ENCODE peak calls at places on chromosomes 6 and 20, in eight cellular contexts. One of them, this sample, is unnamed.

GRCh38 chr6:2938632-2939083 is 32.7 kb downstream of the SERPINB6 start:
- DNase-seq in PC-3: peak
- DNase-seq in brain microvascular endothelial cell: no peak
- DNase-seq in CD4-positive, alpha-beta T cell: no peak
- DNase-seq in thoracic aorta: no peak
- DNase-seq in A549: peak
- DNase-seq in choroid plexus epithelial cell: no peak
- DNase-seq in fibroblast of mammary gland: no peak
- DNase-seq in this sample: peak

GRCh38 chr20:2604506-2604835 is 48.0 kb upstream of the NOP56 start:
- DNase-seq in PC-3: no peak
- DNase-seq in brain microvascular endothelial cell: no peak
- DNase-seq in CD4-positive, alpha-beta T cell: no peak
- DNase-seq in thoracic aorta: no peak
- DNase-seq in A549: no peak
- DNase-seq in choroid plexus epithelial cell: no peak
- DNase-seq in fibroblast of mammary gland: no peak
- DNase-seq in this sample: no peak

GRCh38 chr20:7003598-7003997 is 236.1 kb downstream of the BMP2 start:
- DNase-seq in PC-3: peak
- DNase-seq in brain microvascular endothelial cell: no peak
- DNase-seq in CD4-positive, alpha-beta T cell: no peak
- DNase-seq in thoracic aorta: no peak
- DNase-seq in A549: no peak
- DNase-seq in choroid plexus epithelial cell: peak
- DNase-seq in fibroblast of mammary gland: no peak
- DNase-seq in this sample: peak

GRCh38 chr6:109296305-109296915 is 85.9 kb downstream of the CD164 start:
- DNase-seq in PC-3: peak
- DNase-seq in brain microvascular endothelial cell: no peak
- DNase-seq in CD4-positive, alpha-beta T cell: no peak
- DNase-seq in thoracic aorta: no peak
- DNase-seq in A549: peak
- DNase-seq in choroid plexus epithelial cell: no peak
- DNase-seq in fibroblast of mammary gland: no peak
- DNase-seq in this sample: no peak

GRCh38 chr20:47156431-47156841 is 200.1 kb downstream of the ZMYND8 start:
- DNase-seq in PC-3: no peak
- DNase-seq in brain microvascular endothelial cell: no peak
- DNase-seq in CD4-positive, alpha-beta T cell: no peak
- DNase-seq in thoracic aorta: no peak
- DNase-seq in A549: no peak
- DNase-seq in choroid plexus epithelial cell: no peak
- DNase-seq in fibroblast of mammary gland: no peak
- DNase-seq in this sample: no peak

GRCh38 chr20:41030536-41031242 is 2.1 kb downstream of the TOP1 start:
- DNase-seq in PC-3: peak
- DNase-seq in brain microvascular endothelial cell: no peak
- DNase-seq in CD4-positive, alpha-beta T cell: no peak
- DNase-seq in thoracic aorta: no peak
- DNase-seq in A549: no peak
- DNase-seq in choroid plexus epithelial cell: peak
- DNase-seq in fibroblast of mammary gland: peak
- DNase-seq in this sample: peak

GRCh38 chr6:115133790-115134189 is 791.0 kb upstream of the HS3ST5 start:
- DNase-seq in PC-3: no peak
- DNase-seq in brain microvascular endothelial cell: no peak
- DNase-seq in CD4-positive, alpha-beta T cell: no peak
- DNase-seq in thoracic aorta: no peak
- DNase-seq in A549: no peak
- DNase-seq in choroid plexus epithelial cell: no peak
- DNase-seq in fibroblast of mammary gland: no peak
- DNase-seq in this sample: peak

GRCh38 chr20:63497138-63497945 is 1.5 kb downstream of the EEF1A2 start:
- DNase-seq in PC-3: no peak
- DNase-seq in brain microvascular endothelial cell: no peak
- DNase-seq in CD4-positive, alpha-beta T cell: no peak
- DNase-seq in thoracic aorta: no peak
- DNase-seq in A549: no peak
- DNase-seq in choroid plexus epithelial cell: no peak
- DNase-seq in fibroblast of mammary gland: no peak
- DNase-seq in this sample: no peak

GRCh38 chr6:14722001-14722567 is 523.8 kb upstream of the JARID2 start:
- DNase-seq in PC-3: no peak
- DNase-seq in brain microvascular endothelial cell: no peak
- DNase-seq in CD4-positive, alpha-beta T cell: no peak
- DNase-seq in thoracic aorta: no peak
- DNase-seq in A549: no peak
- DNase-seq in choroid plexus epithelial cell: no peak
- DNase-seq in fibroblast of mammary gland: no peak
- DNase-seq in this sample: no peak

GRCh38 chr6:41372526-41373366 is 37.3 kb downstream of the NCR2 start:
- DNase-seq in PC-3: no peak
- DNase-seq in brain microvascular endothelial cell: no peak
- DNase-seq in CD4-positive, alpha-beta T cell: no peak
- DNase-seq in thoracic aorta: no peak
- DNase-seq in A549: no peak
- DNase-seq in choroid plexus epithelial cell: peak
- DNase-seq in fibroblast of mammary gland: no peak
- DNase-seq in this sample: no peak

GRCh38 chr6:158789115-158789917 is 29.9 kb downstream of the EZR start:
- DNase-seq in PC-3: no peak
- DNase-seq in brain microvascular endothelial cell: no peak
- DNase-seq in CD4-positive, alpha-beta T cell: peak
- DNase-seq in thoracic aorta: no peak
- DNase-seq in A549: no peak
- DNase-seq in choroid plexus epithelial cell: no peak
- DNase-seq in fibroblast of mammary gland: no peak
- DNase-seq in this sample: no peak

GRCh38 chr20:2700913-2701620 is 8.5 kb downstream of the EBF4 start:
- DNase-seq in PC-3: no peak
- DNase-seq in brain microvascular endothelial cell: no peak
- DNase-seq in CD4-positive, alpha-beta T cell: no peak
- DNase-seq in thoracic aorta: no peak
- DNase-seq in A549: no peak
- DNase-seq in choroid plexus epithelial cell: no peak
- DNase-seq in fibroblast of mammary gland: no peak
- DNase-seq in this sample: no peak

GRCh38 chr6:4344317-4344899 is 209.0 kb upstream of the ECI2 start:
- DNase-seq in PC-3: peak
- DNase-seq in brain microvascular endothelial cell: peak
- DNase-seq in CD4-positive, alpha-beta T cell: no peak
- DNase-seq in thoracic aorta: no peak
- DNase-seq in A549: no peak
- DNase-seq in choroid plexus epithelial cell: peak
- DNase-seq in fibroblast of mammary gland: no peak
- DNase-seq in this sample: no peak

GRCh38 chr20:13220194-13220856 is 749 bp upstream of the ISM1 start:
- DNase-seq in PC-3: no peak
- DNase-seq in brain microvascular endothelial cell: no peak
- DNase-seq in CD4-positive, alpha-beta T cell: peak
- DNase-seq in thoracic aorta: no peak
- DNase-seq in A549: peak
- DNase-seq in choroid plexus epithelial cell: peak
- DNase-seq in fibroblast of mammary gland: peak
- DNase-seq in this sample: no peak

GRCh38 chr6:167841981-167842380 is 15.3 kb downstream of the AFDN start:
- DNase-seq in PC-3: no peak
- DNase-seq in brain microvascular endothelial cell: no peak
- DNase-seq in CD4-positive, alpha-beta T cell: no peak
- DNase-seq in thoracic aorta: no peak
- DNase-seq in A549: no peak
- DNase-seq in choroid plexus epithelial cell: no peak
- DNase-seq in fibroblast of mammary gland: no peak
- DNase-seq in this sample: no peak

GRCh38 chr20:62900052-62900691 is 26.1 kb downstream of the DIDO1 start:
- DNase-seq in PC-3: peak
- DNase-seq in brain microvascular endothelial cell: peak
- DNase-seq in CD4-positive, alpha-beta T cell: peak
- DNase-seq in thoracic aorta: no peak
- DNase-seq in A549: peak
- DNase-seq in choroid plexus epithelial cell: peak
- DNase-seq in fibroblast of mammary gland: peak
- DNase-seq in this sample: peak

GRCh38 chr20:18481596-18481995 is 14.4 kb downstream of the POLR3F start:
- DNase-seq in PC-3: no peak
- DNase-seq in brain microvascular endothelial cell: no peak
- DNase-seq in CD4-positive, alpha-beta T cell: no peak
- DNase-seq in thoracic aorta: no peak
- DNase-seq in A549: no peak
- DNase-seq in choroid plexus epithelial cell: no peak
- DNase-seq in fibroblast of mammary gland: no peak
- DNase-seq in this sample: no peak

GRCh38 chr20:24421071-24421470 is 48.4 kb upstream of the SYNDIG1 start:
- DNase-seq in PC-3: no peak
- DNase-seq in brain microvascular endothelial cell: no peak
- DNase-seq in CD4-positive, alpha-beta T cell: no peak
- DNase-seq in thoracic aorta: no peak
- DNase-seq in A549: no peak
- DNase-seq in choroid plexus epithelial cell: no peak
- DNase-seq in fibroblast of mammary gland: no peak
- DNase-seq in this sample: no peak

GRCh38 chr6:44712353-44713147 is 325.0 kb downstream of the CDC5L start:
- DNase-seq in PC-3: no peak
- DNase-seq in brain microvascular endothelial cell: no peak
- DNase-seq in CD4-positive, alpha-beta T cell: no peak
- DNase-seq in thoracic aorta: no peak
- DNase-seq in A549: no peak
- DNase-seq in choroid plexus epithelial cell: no peak
- DNase-seq in fibroblast of mammary gland: no peak
- DNase-seq in this sample: no peak

GRCh38 chr6:141169419-141169818 is 963.3 kb upstream of the GJE1 start:
- DNase-seq in PC-3: no peak
- DNase-seq in brain microvascular endothelial cell: peak
- DNase-seq in CD4-positive, alpha-beta T cell: no peak
- DNase-seq in thoracic aorta: no peak
- DNase-seq in A549: peak
- DNase-seq in choroid plexus epithelial cell: peak
- DNase-seq in fibroblast of mammary gland: peak
- DNase-seq in this sample: peak

GRCh38 chr6:87700729-87701675 is 1.0 kb downstream of the AKIRIN2 start:
- DNase-seq in PC-3: peak
- DNase-seq in brain microvascular endothelial cell: peak
- DNase-seq in CD4-positive, alpha-beta T cell: peak
- DNase-seq in thoracic aorta: no peak
- DNase-seq in A549: peak
- DNase-seq in choroid plexus epithelial cell: peak
- DNase-seq in fibroblast of mammary gland: peak
- DNase-seq in this sample: peak
- TF ChIP-seq CTCF in PC-3: no peak
- TF ChIP-seq CTCF in brain microvascular endothelial cell: no peak
- TF ChIP-seq CTCF in CD4-positive, alpha-beta T cell: peak
- TF ChIP-seq CTCF in thoracic aorta: no peak
- TF ChIP-seq CTCF in A549: no peak
- TF ChIP-seq CTCF in choroid plexus epithelial cell: peak
- TF ChIP-seq CTCF in fibroblast of mammary gland: no peak
- TF ChIP-seq CTCF in this sample: no peak

GRCh38 chr6:133701633-133702331 is 187.1 kb upstream of the TCF21 start:
- DNase-seq in PC-3: peak
- DNase-seq in brain microvascular endothelial cell: peak
- DNase-seq in CD4-positive, alpha-beta T cell: no peak
- DNase-seq in thoracic aorta: no peak
- DNase-seq in A549: no peak
- DNase-seq in choroid plexus epithelial cell: peak
- DNase-seq in fibroblast of mammary gland: peak
- DNase-seq in this sample: peak
- TF ChIP-seq CTCF in PC-3: no peak
- TF ChIP-seq CTCF in brain microvascular endothelial cell: no peak
- TF ChIP-seq CTCF in CD4-positive, alpha-beta T cell: no peak
- TF ChIP-seq CTCF in thoracic aorta: no peak
- TF ChIP-seq CTCF in A549: no peak
- TF ChIP-seq CTCF in choroid plexus epithelial cell: no peak
- TF ChIP-seq CTCF in fibroblast of mammary gland: no peak
- TF ChIP-seq CTCF in this sample: no peak

DNA sequence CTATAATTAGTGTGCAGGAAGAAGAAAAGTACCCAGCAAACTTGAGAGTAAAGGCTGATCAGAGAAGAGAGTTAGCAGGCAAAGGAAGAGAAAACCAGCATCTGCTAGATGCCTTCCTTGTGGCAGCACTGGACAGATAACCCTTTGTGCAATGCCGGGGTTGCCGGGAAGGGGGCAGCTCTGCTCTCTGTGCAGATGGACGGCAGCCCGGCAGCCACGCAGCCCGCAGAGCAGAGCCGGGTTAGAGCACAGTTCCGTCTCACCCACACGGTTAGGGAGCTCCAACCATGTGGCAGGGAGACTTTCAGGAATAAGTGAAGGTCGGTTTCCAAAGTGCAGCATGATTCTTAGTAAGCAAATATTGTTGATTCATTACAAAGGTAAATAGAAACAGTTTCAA is 80.0 kb upstream of the RPS6KA2 start:
- DNase-seq in PC-3: peak
- DNase-seq in brain microvascular endothelial cell: peak
- DNase-seq in CD4-positive, alpha-beta T cell: no peak
- DNase-seq in thoracic aorta: no peak
- DNase-seq in A549: peak
- DNase-seq in choroid plexus epithelial cell: peak
- DNase-seq in fibroblast of mammary gland: peak
- DNase-seq in this sample: peak
- TF ChIP-seq CTCF in PC-3: peak
- TF ChIP-seq CTCF in brain microvascular endothelial cell: peak
- TF ChIP-seq CTCF in CD4-positive, alpha-beta T cell: no peak
- TF ChIP-seq CTCF in thoracic aorta: no peak
- TF ChIP-seq CTCF in A549: no peak
- TF ChIP-seq CTCF in choroid plexus epithelial cell: peak
- TF ChIP-seq CTCF in fibroblast of mammary gland: peak
- TF ChIP-seq CTCF in this sample: no peak

DNA sequence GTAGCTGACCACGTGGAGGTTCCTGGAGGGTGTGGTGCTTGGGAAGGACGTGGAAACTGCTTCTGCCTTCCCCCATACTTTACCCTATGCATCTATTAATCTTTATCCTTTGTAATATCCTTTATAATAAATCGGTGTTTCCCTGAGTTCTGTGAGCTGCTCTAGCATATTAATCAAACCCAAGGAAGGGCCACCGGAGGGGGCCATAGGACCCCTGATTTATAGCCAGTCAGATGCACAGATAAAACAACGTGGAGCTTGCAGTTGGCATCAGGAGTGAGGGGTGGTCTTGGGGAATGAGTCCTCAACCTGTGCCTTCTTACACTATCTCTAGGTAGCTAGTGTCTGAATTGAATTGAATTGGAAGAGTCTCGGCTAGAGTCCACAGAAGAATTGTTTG is 36.5 kb upstream of the TFAP2A start:
- DNase-seq in PC-3: no peak
- DNase-seq in brain microvascular endothelial cell: no peak
- DNase-seq in CD4-positive, alpha-beta T cell: no peak
- DNase-seq in thoracic aorta: no peak
- DNase-seq in A549: no peak
- DNase-seq in choroid plexus epithelial cell: no peak
- DNase-seq in fibroblast of mammary gland: no peak
- DNase-seq in this sample: no peak
- TF ChIP-seq CTCF in PC-3: peak
- TF ChIP-seq CTCF in brain microvascular endothelial cell: peak
- TF ChIP-seq CTCF in CD4-positive, alpha-beta T cell: no peak
- TF ChIP-seq CTCF in thoracic aorta: no peak
- TF ChIP-seq CTCF in A549: no peak
- TF ChIP-seq CTCF in choroid plexus epithelial cell: no peak
- TF ChIP-seq CTCF in fibroblast of mammary gland: no peak
- TF ChIP-seq CTCF in this sample: no peak

GRCh38 chr6:33181141-33181540 is 11.1 kb downstream of the COL11A2 start:
- DNase-seq in PC-3: no peak
- DNase-seq in brain microvascular endothelial cell: no peak
- DNase-seq in CD4-positive, alpha-beta T cell: no peak
- DNase-seq in thoracic aorta: no peak
- DNase-seq in A549: no peak
- DNase-seq in choroid plexus epithelial cell: no peak
- DNase-seq in fibroblast of mammary gland: no peak
- DNase-seq in this sample: no peak
- TF ChIP-seq CTCF in PC-3: no peak
- TF ChIP-seq CTCF in brain microvascular endothelial cell: no peak
- TF ChIP-seq CTCF in CD4-positive, alpha-beta T cell: no peak
- TF ChIP-seq CTCF in thoracic aorta: no peak
- TF ChIP-seq CTCF in A549: no peak
- TF ChIP-seq CTCF in choroid plexus epithelial cell: no peak
- TF ChIP-seq CTCF in fibroblast of mammary gland: no peak
- TF ChIP-seq CTCF in this sample: no peak